ENCODE peak calls at places on chromosome 6, in eight cellular contexts. H is effector memory CD4-positive, alpha-beta T cell; J is CD8-positive, alpha-beta memory T cell; P is kidney tubule cell; T is heart left ventricle; W is NCI-H345; G is Peyer's patch; D is NCI-H2171 treated with DMSO at 0.1 percent for 48 hours. A is an unnamed sample.

GRCh38 chr6:111918825-111919224 is 45.6 kb upstream of the FYN start:
- DNase-seq in H (no peak), J (no peak), W (no peak), G (no peak), T (peak), D (no peak), P (peak), A (no peak)

GRCh38 chr6:41878961-41879405 is 16.2 kb downstream of the USP49 start:
- DNase-seq in T (no peak), H (no peak), D (no peak), P (peak), J (no peak), W (no peak), G (no peak), A (no peak)

GRCh38 chr6:136792945-136793289 is 640 bp upstream of the MAP3K5 start:
- DNase-seq in G (peak), P (peak), T (peak), D (peak), H (peak), J (peak), W (peak), A (peak)

GRCh38 chr6:5672581-5673011 is 334.1 kb downstream of the NRN1 start:
- DNase-seq in J (no peak), T (no peak), G (no peak), D (no peak), H (no peak), P (peak), W (no peak), A (no peak)

GRCh38 chr6:159067334-159067733 is 22.5 kb upstream of the TAGAP start:
- DNase-seq in D (no peak), W (no peak), H (no peak), J (no peak), G (no peak), T (no peak), P (no peak), A (no peak)

GRCh38 chr6:148973809-148974208 is 227.0 kb downstream of the UST start:
- DNase-seq in H (no peak), W (peak), D (peak), G (no peak), J (no peak), P (peak), T (no peak), A (peak)

GRCh38 chr6:95866732-95867131 is 149.0 kb upstream of the FUT9 start:
- DNase-seq in W (peak), G (no peak), D (peak), H (no peak), J (no peak), P (peak), T (no peak), A (no peak)

GRCh38 chr6:169312658-169313346 is 59.2 kb upstream of the THBS2 start:
- DNase-seq in G (no peak), J (no peak), P (no peak), T (no peak), D (no peak), H (no peak), W (no peak), A (peak)

GRCh38 chr6:53961679-53962370 is 149.4 kb upstream of the MLIP start:
- DNase-seq in G (no peak), T (no peak), W (no peak), P (peak), H (no peak), D (peak), J (no peak), A (no peak)

GRCh38 chr6:28413681-28414080 is 14.1 kb upstream of the ZSCAN12 start:
- DNase-seq in H (no peak), G (no peak), W (no peak), T (no peak), D (no peak), J (no peak), P (no peak), A (no peak)

GRCh38 chr6:12538881-12539357 is 177.6 kb upstream of the PHACTR1 start:
- DNase-seq in W (no peak), J (no peak), D (no peak), T (peak), G (peak), P (peak), H (no peak), A (no peak)

GRCh38 chr6:162467679-162468078 is 259.9 kb downstream of the PRKN start:
- DNase-seq in D (no peak), G (no peak), J (no peak), H (no peak), T (peak), W (no peak), P (no peak), A (peak)

GRCh38 chr6:167858086-167858591 is 31.4 kb downstream of the AFDN start:
- DNase-seq in J (no peak), P (no peak), T (no peak), H (no peak), G (no peak), W (no peak), D (no peak), A (no peak)

GRCh38 chr6:151475653-151476523 is 17.9 kb upstream of the CCDC170 start:
- DNase-seq in G (peak), H (no peak), T (no peak), W (peak), J (peak), P (peak), D (peak), A (peak)

A was measured in NCI-H146.